ENCODE peak calls at places on chromosomes 6 and 20, in six cellular contexts. O is lung; B is RPMI7951; P is AG04450; I is NCI-H460; H is stimulated activated CD4-positive, alpha-beta T cell treated with anti-CD3 and anti-CD28 coated beads, Interleukin-4, amount 100 ng/mL, for 4 hours. G is an unnamed sample.

GRCh38 chr6:11354019-11354418 is 121.6 kb upstream of the NEDD9 start:
- DNase-seq in O (no peak), B (peak), P (peak), I (no peak), H (peak), G (no peak)

GRCh38 chr20:24819331-24819965 is 129.6 kb upstream of the CST7 start:
- DNase-seq in O (no peak), B (peak), P (no peak), I (no peak), H (no peak), G (no peak)

GRCh38 chr6:84652356-84653026 is 111.9 kb downstream of the TBX18 start:
- DNase-seq in O (no peak), B (peak), P (peak), I (no peak), H (no peak), G (peak)

GRCh38 chr20:43748274-43748673 is 21.5 kb upstream of the GTSF1L start:
- DNase-seq in O (no peak), B (no peak), P (no peak), I (no peak), H (no peak), G (no peak)

GRCh38 chr6:105810922-105811482 is 275.1 kb upstream of the PRDM1 start:
- DNase-seq in O (no peak), B (no peak), P (no peak), I (no peak), H (no peak), G (no peak)

GRCh38 chr20:43040427-43040826 is 149.3 kb downstream of the PTPRT start:
- DNase-seq in O (no peak), B (peak), P (no peak), I (peak), H (no peak), G (no peak)

GRCh38 chr6:30681696-30682180 is 4.7 kb downstream of the PPP1R18 start:
- DNase-seq in O (no peak), B (no peak), P (no peak), I (no peak), H (no peak), G (no peak)

GRCh38 chr6:12602951-12603710 is 113.4 kb upstream of the PHACTR1 start:
- DNase-seq in O (no peak), B (peak), P (no peak), I (peak), H (no peak), G (no peak)

GRCh38 chr6:42393339-42393738 is 58.4 kb downstream of the TRERF1 start:
- DNase-seq in O (no peak), B (no peak), P (no peak), I (no peak), H (no peak), G (no peak)

G was measured in BJ.